ENCODE peak calls at places on chromosomes 12 and 14, in six cellular contexts. A is GM20000, I is neural crest cell, D is fibroblast of pulmonary artery, V is AG10803, E is heart left ventricle. X is an unnamed sample.

GRCh38 chr14:97446087-97446486 is 648.9 kb downstream of the VRK1 start:
- DNase-seq in A (no peak), I (no peak), D (no peak), V (no peak), E (no peak), X (no peak)

GRCh38 chr14:106491851-106492250 is 965.5 kb downstream of the TMEM121 start:
- DNase-seq in A (no peak), I (no peak), D (no peak), V (no peak), E (no peak), X (peak; percentile 39)

GRCh38 chr14:30295980-30296379 is 263.0 kb upstream of the G2E3 start:
- DNase-seq in A (no peak), I (no peak), D (no peak), V (no peak), E (no peak), X (peak; percentile 29)

GRCh38 chr12:2692156-2692555 is 102.6 kb upstream of the FKBP4 start:
- DNase-seq in A (no peak), I (no peak), D (no peak), V (no peak), E (no peak), X (no peak)

GRCh38 chr12:118120579-118121363 is 15.2 kb upstream of the PEBP1 start:
- DNase-seq in A (peak; percentile 86), I (peak; percentile 60), D (peak; percentile 75), V (peak; percentile 65), E (peak; percentile 70), X (peak; percentile 75)

GRCh38 chr14:76109087-76109880 is 42.4 kb upstream of the GPATCH2L start:
- DNase-seq in A (no peak), I (no peak), D (no peak), V (peak; percentile 65), E (no peak), X (no peak)

GRCh38 chr12:75606146-75606545 is 94.7 kb upstream of the KRR1 start:
- DNase-seq in A (no peak), I (no peak), D (peak; percentile 13), V (no peak), E (no peak), X (no peak)

GRCh38 chr12:130752692-130753230 is 36.7 kb upstream of the RIMBP2 start:
- DNase-seq in A (no peak), I (peak; percentile 57), D (no peak), V (no peak), E (no peak), X (peak; percentile 54)

GRCh38 chr12:111404362-111405148 is 1.2 kb upstream of the SH2B3 start:
- DNase-seq in A (peak; percentile 68), I (no peak), D (peak; percentile 39), V (no peak), E (no peak), X (no peak)

GRCh38 chr12:53728206-53728605 is 954 bp upstream of the CALCOCO1 start:
- DNase-seq in A (no peak), I (no peak), D (no peak), V (no peak), E (no peak), X (no peak)

GRCh38 chr12:67025543-67026114 is 243.5 kb upstream of the CAND1 start:
- DNase-seq in A (peak; percentile 46), I (peak; percentile 66), D (peak; percentile 24), V (peak; percentile 10), E (no peak), X (peak; percentile 77)

GRCh38 chr14:84591827-84592540 is 938.0 kb upstream of the FLRT2 start:
- DNase-seq in A (no peak), I (no peak), D (no peak), V (no peak), E (no peak), X (no peak)

GRCh38 chr12:70880744-70881143 is 39.8 kb downstream of the PTPRR start:
- DNase-seq in A (no peak), I (no peak), D (no peak), V (no peak), E (no peak), X (no peak)

GRCh38 chr14:61625171-61625570 is 70.1 kb upstream of the HIF1A start:
- DNase-seq in A (no peak), I (no peak), D (no peak), V (no peak), E (no peak), X (no peak)

GRCh38 chr14:100364403-100364802 is 41.3 kb downstream of the SLC25A47 start:
- DNase-seq in A (no peak), I (no peak), D (no peak), V (no peak), E (no peak), X (no peak)

GRCh38 chr12:101521136-101521535 is 46.0 kb downstream of the SPIC start:
- DNase-seq in A (no peak), I (no peak), D (no peak), V (no peak), E (no peak), X (no peak)

GRCh38 chr12:109276160-109276559 is 32.9 kb downstream of the FOXN4 start:
- DNase-seq in A (no peak), I (no peak), D (no peak), V (no peak), E (no peak), X (no peak)

GRCh38 chr12:56377310-56377988 is 14.8 kb upstream of the APOF start:
- DNase-seq in A (no peak), I (no peak), D (peak; percentile 32), V (no peak), E (no peak), X (no peak)
- TF ChIP-seq CTCF in A (no peak), I (no peak), D (no peak), V (no peak), E (no peak), X (peak; percentile 52)

DNA sequence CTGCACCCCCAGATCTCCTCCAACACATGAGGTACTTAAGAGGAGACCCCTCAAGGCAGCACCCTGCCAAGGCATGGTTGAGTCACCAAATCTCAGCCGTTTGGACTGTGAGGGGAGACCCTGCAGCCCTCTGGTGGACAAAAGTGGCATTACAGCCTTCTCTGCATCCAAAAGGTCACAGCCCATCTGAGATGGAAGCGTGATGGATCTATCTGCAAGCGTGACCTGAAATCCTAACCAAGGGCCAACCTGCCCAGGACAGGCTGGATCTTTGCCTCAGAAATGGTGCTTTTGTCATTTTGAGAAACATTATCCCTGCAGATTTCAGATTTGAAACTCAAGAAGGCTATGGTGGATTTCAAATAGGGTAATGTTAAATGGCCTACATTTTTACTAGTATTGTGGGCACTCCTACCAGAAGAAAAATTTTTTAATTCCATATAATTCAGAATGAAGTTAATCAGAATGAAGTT is 23.7 kb upstream of the DHRS4 start:
- DNase-seq in A (peak; percentile 84), I (peak; percentile 92), D (peak; percentile 73), V (peak; percentile 58), E (peak; percentile 78), X (peak; percentile 85)
- TF ChIP-seq CTCF in A (peak; percentile 78), I (peak; percentile 87), D (peak; percentile 99), V (peak; percentile 96), E (peak; percentile 84), X (peak; percentile 95)

GRCh38 chr12:69342407-69342806 is 5.8 kb upstream of the LYZ start:
- DNase-seq in A (no peak), I (no peak), D (no peak), V (no peak), E (no peak), X (no peak)

GRCh38 chr12:69345077-69345476 is 3.1 kb upstream of the LYZ start:
- DNase-seq in A (no peak), I (no peak), D (no peak), V (no peak), E (no peak), X (no peak)

GRCh38 chr12:69345742-69346141 is 2.4 kb upstream of the LYZ start:
- DNase-seq in A (no peak), I (no peak), D (no peak), V (no peak), E (no peak), X (no peak)

GRCh38 chr12:69343357-69343756 is 4.8 kb upstream of the LYZ start:
- DNase-seq in A (no peak), I (no peak), D (no peak), V (no peak), E (no peak), X (no peak)

DNA sequence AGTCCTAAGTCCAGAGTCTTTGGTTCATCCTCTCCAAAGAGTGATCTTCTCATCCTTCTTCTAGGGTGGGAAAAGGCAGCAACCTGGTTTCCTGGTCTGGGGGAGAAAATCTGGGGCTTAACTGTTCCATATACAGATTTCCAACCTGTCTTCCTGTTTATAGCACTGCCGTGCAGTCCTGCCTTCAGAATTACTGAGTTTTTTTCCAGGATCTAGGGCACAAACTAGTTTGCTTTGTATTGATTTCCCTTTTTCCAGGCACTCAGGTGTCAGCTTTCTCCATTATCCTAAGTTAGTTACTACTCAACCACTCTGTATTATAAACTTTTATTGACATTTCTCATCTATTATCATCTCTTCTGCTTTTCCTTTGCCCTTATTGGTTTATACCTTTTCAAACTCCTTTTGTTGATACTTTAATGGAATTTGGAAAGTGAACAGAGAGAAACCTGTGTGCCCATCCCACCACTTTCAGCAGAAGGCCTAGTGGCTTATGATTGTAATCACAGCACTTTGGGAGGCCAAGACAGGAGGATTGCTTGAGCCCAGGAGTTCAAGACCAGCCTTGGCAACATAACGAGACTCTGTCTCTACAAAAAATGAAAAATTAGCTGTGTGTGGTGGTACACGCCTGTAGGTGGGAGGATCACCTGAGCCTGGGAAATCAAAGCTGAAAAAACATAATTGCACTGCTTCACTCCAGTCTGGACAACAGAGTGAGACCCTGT is 4.1 kb upstream of the LYZ start:
- DNase-seq in A (no peak), I (no peak), D (no peak), V (no peak), E (no peak), X (no peak)
- TF ChIP-seq CTCF in A (no peak), I (no peak), D (no peak), V (no peak), E (no peak), X (no peak)

DNA sequence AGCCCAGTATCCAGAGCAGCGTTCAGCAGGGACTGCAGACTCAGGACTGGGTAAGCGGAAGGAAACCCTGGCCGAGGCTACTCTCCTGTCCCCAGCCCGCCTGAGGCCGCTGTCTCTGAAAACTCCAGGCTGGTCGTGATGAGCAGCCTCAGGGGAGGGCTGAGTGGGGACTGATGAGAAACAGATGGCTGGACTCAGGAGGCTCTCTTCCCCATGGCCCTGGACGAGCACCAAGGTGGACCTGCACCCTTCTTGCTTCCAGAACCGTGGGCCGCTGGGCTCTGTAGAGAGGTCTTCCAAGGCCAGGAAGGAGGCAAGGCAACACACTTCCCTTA is 1.1 kb downstream of the TEX22 start:
- DNase-seq in A (no peak), I (no peak), D (no peak), V (no peak), E (peak; percentile 47), X (no peak)
- TF ChIP-seq CTCF in A (no peak), I (no peak), D (no peak), V (no peak), E (no peak), X (no peak)

GRCh38 chr14:50364792-50365191 is 31.9 kb downstream of the CDKL1 start:
- DNase-seq in A (no peak), I (no peak), D (no peak), V (no peak), E (no peak), X (no peak)
- TF ChIP-seq CTCF in A (no peak), I (no peak), D (no peak), V (no peak), E (no peak), X (no peak)

GRCh38 chr14:63045612-63046320 is 508 bp upstream of the KCNH5 start:
- DNase-seq in A (no peak), I (peak; percentile 73), D (peak; percentile 29), V (peak; percentile 1), E (peak; percentile 29), X (peak; percentile 86)
- TF ChIP-seq CTCF in A (no peak), I (no peak), D (no peak), V (no peak), E (no peak), X (peak; percentile 47)